ENCODE peak calls at places on chromosomes 6 and 20, in seven cellular contexts. One of them, this sample, is unnamed.

GRCh38 chr6:42176981-42177380 is 3.8 kb downstream of the GUCA1A start:
- DNase-seq in lower lobe of right lung: no peak
- DNase-seq in neural progenitor cell: no peak
- DNase-seq in pancreas: no peak
- DNase-seq in CD4-positive, CD25-positive, alpha-beta regulatory T cell: no peak
- DNase-seq in ascending aorta: no peak
- DNase-seq in adrenal gland: no peak
- DNase-seq in this sample: no peak

GRCh38 chr6:92495246-92495645 is 924.1 kb downstream of the EPHA7 start:
- DNase-seq in lower lobe of right lung: no peak
- DNase-seq in neural progenitor cell: no peak
- DNase-seq in pancreas: no peak
- DNase-seq in CD4-positive, CD25-positive, alpha-beta regulatory T cell: no peak
- DNase-seq in ascending aorta: no peak
- DNase-seq in adrenal gland: no peak
- DNase-seq in this sample: no peak

GRCh38 chr20:5002077-5002413 is 735 bp upstream of the SLC23A2 start:
- DNase-seq in lower lobe of right lung: no peak
- DNase-seq in neural progenitor cell: peak
- DNase-seq in pancreas: no peak
- DNase-seq in CD4-positive, CD25-positive, alpha-beta regulatory T cell: no peak
- DNase-seq in ascending aorta: no peak
- DNase-seq in adrenal gland: no peak
- DNase-seq in this sample: no peak

GRCh38 chr6:21327326-21328140 is 266.0 kb upstream of the SOX4 start:
- DNase-seq in lower lobe of right lung: no peak
- DNase-seq in neural progenitor cell: peak
- DNase-seq in pancreas: no peak
- DNase-seq in CD4-positive, CD25-positive, alpha-beta regulatory T cell: no peak
- DNase-seq in ascending aorta: no peak
- DNase-seq in adrenal gland: no peak
- DNase-seq in this sample: no peak

GRCh38 chr6:125944434-125944816 is 12.1 kb upstream of the HINT3 start:
- DNase-seq in lower lobe of right lung: peak
- DNase-seq in neural progenitor cell: no peak
- DNase-seq in pancreas: peak
- DNase-seq in CD4-positive, CD25-positive, alpha-beta regulatory T cell: no peak
- DNase-seq in ascending aorta: no peak
- DNase-seq in adrenal gland: peak
- DNase-seq in this sample: no peak

GRCh38 chr20:9301129-9302072 is 213.0 kb upstream of the LAMP5 start:
- DNase-seq in lower lobe of right lung: no peak
- DNase-seq in neural progenitor cell: peak
- DNase-seq in pancreas: no peak
- DNase-seq in CD4-positive, CD25-positive, alpha-beta regulatory T cell: no peak
- DNase-seq in ascending aorta: no peak
- DNase-seq in adrenal gland: no peak
- DNase-seq in this sample: no peak

GRCh38 chr20:8018928-8019177 is 708 bp downstream of the TMX4 start:
- DNase-seq in lower lobe of right lung: no peak
- DNase-seq in neural progenitor cell: no peak
- DNase-seq in pancreas: no peak
- DNase-seq in CD4-positive, CD25-positive, alpha-beta regulatory T cell: no peak
- DNase-seq in ascending aorta: no peak
- DNase-seq in adrenal gland: peak
- DNase-seq in this sample: no peak

GRCh38 chr6:157235600-157236039 is 87.7 kb downstream of the TMEM242 start:
- DNase-seq in lower lobe of right lung: no peak
- DNase-seq in neural progenitor cell: peak
- DNase-seq in pancreas: peak
- DNase-seq in CD4-positive, CD25-positive, alpha-beta regulatory T cell: peak
- DNase-seq in ascending aorta: peak
- DNase-seq in adrenal gland: peak
- DNase-seq in this sample: no peak

GRCh38 chr6:77457720-77458349 is 5.5 kb downstream of the HTR1B start:
- DNase-seq in lower lobe of right lung: peak
- DNase-seq in neural progenitor cell: peak
- DNase-seq in pancreas: peak
- DNase-seq in CD4-positive, CD25-positive, alpha-beta regulatory T cell: no peak
- DNase-seq in ascending aorta: no peak
- DNase-seq in adrenal gland: peak
- DNase-seq in this sample: peak

GRCh38 chr6:27668442-27669275 is 195.8 kb upstream of the ZNF184 start:
- DNase-seq in lower lobe of right lung: no peak
- DNase-seq in neural progenitor cell: peak
- DNase-seq in pancreas: peak
- DNase-seq in CD4-positive, CD25-positive, alpha-beta regulatory T cell: no peak
- DNase-seq in ascending aorta: no peak
- DNase-seq in adrenal gland: no peak
- DNase-seq in this sample: no peak

GRCh38 chr20:50335105-50335504 is 144.5 kb downstream of the CEBPB start:
- DNase-seq in lower lobe of right lung: no peak
- DNase-seq in neural progenitor cell: peak
- DNase-seq in pancreas: no peak
- DNase-seq in CD4-positive, CD25-positive, alpha-beta regulatory T cell: no peak
- DNase-seq in ascending aorta: no peak
- DNase-seq in adrenal gland: no peak
- DNase-seq in this sample: no peak

GRCh38 chr6:162849269-162849668 is 121.5 kb downstream of the PACRG start:
- DNase-seq in lower lobe of right lung: no peak
- DNase-seq in neural progenitor cell: no peak
- DNase-seq in pancreas: no peak
- DNase-seq in CD4-positive, CD25-positive, alpha-beta regulatory T cell: no peak
- DNase-seq in ascending aorta: no peak
- DNase-seq in adrenal gland: no peak
- DNase-seq in this sample: no peak

GRCh38 chr6:15893556-15894253 is 230.9 kb upstream of the DTNBP1 start:
- DNase-seq in lower lobe of right lung: no peak
- DNase-seq in neural progenitor cell: peak
- DNase-seq in pancreas: no peak
- DNase-seq in CD4-positive, CD25-positive, alpha-beta regulatory T cell: no peak
- DNase-seq in ascending aorta: no peak
- DNase-seq in adrenal gland: no peak
- DNase-seq in this sample: peak

GRCh38 chr6:157407637-157408036 is 26.6 kb downstream of the ZDHHC14 start:
- DNase-seq in lower lobe of right lung: no peak
- DNase-seq in neural progenitor cell: no peak
- DNase-seq in pancreas: no peak
- DNase-seq in CD4-positive, CD25-positive, alpha-beta regulatory T cell: no peak
- DNase-seq in ascending aorta: no peak
- DNase-seq in adrenal gland: no peak
- DNase-seq in this sample: no peak

GRCh38 chr6:73515204-73516101 is 5.4 kb downstream of the EEF1A1 start:
- DNase-seq in lower lobe of right lung: no peak
- DNase-seq in neural progenitor cell: peak
- DNase-seq in pancreas: no peak
- DNase-seq in CD4-positive, CD25-positive, alpha-beta regulatory T cell: peak
- DNase-seq in ascending aorta: no peak
- DNase-seq in adrenal gland: peak
- DNase-seq in this sample: peak

GRCh38 chr20:33475381-33476160 is 14.3 kb upstream of the CBFA2T2 start:
- DNase-seq in lower lobe of right lung: no peak
- DNase-seq in neural progenitor cell: peak
- DNase-seq in pancreas: no peak
- DNase-seq in CD4-positive, CD25-positive, alpha-beta regulatory T cell: no peak
- DNase-seq in ascending aorta: no peak
- DNase-seq in adrenal gland: no peak
- DNase-seq in this sample: no peak

GRCh38 chr20:12963456-12963855 is 45.3 kb upstream of the SPTLC3 start:
- DNase-seq in lower lobe of right lung: no peak
- DNase-seq in neural progenitor cell: no peak
- DNase-seq in pancreas: no peak
- DNase-seq in CD4-positive, CD25-positive, alpha-beta regulatory T cell: no peak
- DNase-seq in ascending aorta: no peak
- DNase-seq in adrenal gland: no peak
- DNase-seq in this sample: no peak

DNA sequence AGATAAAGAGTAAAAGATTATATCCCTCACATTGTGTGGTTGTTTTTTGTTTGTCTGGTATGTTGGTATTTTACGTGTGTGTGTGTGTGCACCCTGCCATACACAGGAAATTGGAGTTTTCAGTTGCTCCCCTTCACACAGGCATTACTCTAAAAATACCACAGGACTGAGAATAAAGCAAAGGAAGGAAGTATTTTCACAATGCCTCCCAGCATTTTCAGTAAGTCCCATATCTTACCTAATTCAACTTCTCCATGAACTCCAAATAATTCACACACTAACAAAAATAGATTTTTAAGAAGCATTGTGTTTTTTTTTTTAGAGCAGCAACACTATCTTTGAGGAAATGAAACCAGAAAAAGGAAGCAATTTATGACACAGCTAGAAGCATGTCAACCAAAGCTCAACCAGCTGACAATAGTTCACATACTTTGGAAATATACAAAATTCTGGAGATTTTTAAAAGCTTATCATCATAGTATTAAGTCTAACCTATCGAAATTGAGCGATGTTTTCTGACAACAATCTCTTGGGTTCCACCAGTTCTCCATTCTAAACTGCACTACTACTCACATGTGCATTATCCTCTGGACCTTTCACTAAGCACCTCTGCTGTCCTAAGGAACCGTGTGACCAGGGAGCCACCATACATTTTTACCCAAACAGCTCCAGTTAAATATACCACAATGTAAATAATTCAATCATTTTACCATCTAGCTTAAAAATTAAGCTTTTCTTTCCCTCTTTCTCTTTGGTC is 2.1 kb downstream of the UBE2J1 start:
- DNase-seq in lower lobe of right lung: no peak
- DNase-seq in neural progenitor cell: no peak
- DNase-seq in pancreas: no peak
- DNase-seq in CD4-positive, CD25-positive, alpha-beta regulatory T cell: no peak
- DNase-seq in ascending aorta: no peak
- DNase-seq in adrenal gland: no peak
- DNase-seq in this sample: peak
- H3K4me3 ChIP-seq in lower lobe of right lung: peak
- H3K4me3 ChIP-seq in neural progenitor cell: no peak
- H3K4me3 ChIP-seq in pancreas: peak
- H3K4me3 ChIP-seq in CD4-positive, CD25-positive, alpha-beta regulatory T cell: peak
- H3K4me3 ChIP-seq in ascending aorta: peak
- H3K4me3 ChIP-seq in adrenal gland: peak
- H3K4me3 ChIP-seq in this sample: peak

GRCh38 chr6:144327081-144327480 is 41.9 kb downstream of the UTRN start:
- DNase-seq in lower lobe of right lung: no peak
- DNase-seq in neural progenitor cell: no peak
- DNase-seq in pancreas: no peak
- DNase-seq in CD4-positive, CD25-positive, alpha-beta regulatory T cell: no peak
- DNase-seq in ascending aorta: no peak
- DNase-seq in adrenal gland: no peak
- DNase-seq in this sample: no peak

GRCh38 chr6:144332177-144332576 is 47.0 kb downstream of the UTRN start:
- DNase-seq in lower lobe of right lung: no peak
- DNase-seq in neural progenitor cell: no peak
- DNase-seq in pancreas: no peak
- DNase-seq in CD4-positive, CD25-positive, alpha-beta regulatory T cell: no peak
- DNase-seq in ascending aorta: no peak
- DNase-seq in adrenal gland: no peak
- DNase-seq in this sample: no peak

GRCh38 chr6:144330017-144330416 is 44.9 kb downstream of the UTRN start:
- DNase-seq in lower lobe of right lung: no peak
- DNase-seq in neural progenitor cell: no peak
- DNase-seq in pancreas: no peak
- DNase-seq in CD4-positive, CD25-positive, alpha-beta regulatory T cell: no peak
- DNase-seq in ascending aorta: no peak
- DNase-seq in adrenal gland: no peak
- DNase-seq in this sample: no peak

GRCh38 chr6:144331610-144332009 is 46.5 kb downstream of the UTRN start:
- DNase-seq in lower lobe of right lung: no peak
- DNase-seq in neural progenitor cell: no peak
- DNase-seq in pancreas: no peak
- DNase-seq in CD4-positive, CD25-positive, alpha-beta regulatory T cell: no peak
- DNase-seq in ascending aorta: no peak
- DNase-seq in adrenal gland: no peak
- DNase-seq in this sample: no peak

GRCh38 chr6:144330588-144330987 is 45.5 kb downstream of the UTRN start:
- DNase-seq in lower lobe of right lung: peak
- DNase-seq in neural progenitor cell: peak
- DNase-seq in pancreas: peak
- DNase-seq in CD4-positive, CD25-positive, alpha-beta regulatory T cell: no peak
- DNase-seq in ascending aorta: no peak
- DNase-seq in adrenal gland: no peak
- DNase-seq in this sample: no peak
- H3K4me3 ChIP-seq in lower lobe of right lung: peak
- H3K4me3 ChIP-seq in neural progenitor cell: no peak
- H3K4me3 ChIP-seq in pancreas: peak
- H3K4me3 ChIP-seq in CD4-positive, CD25-positive, alpha-beta regulatory T cell: no peak
- H3K4me3 ChIP-seq in ascending aorta: no peak
- H3K4me3 ChIP-seq in adrenal gland: no peak
- H3K4me3 ChIP-seq in this sample: no peak

GRCh38 chr6:109453156-109453555 is 2.4 kb downstream of the MICAL1 start:
- DNase-seq in lower lobe of right lung: no peak
- DNase-seq in neural progenitor cell: no peak
- DNase-seq in pancreas: no peak
- DNase-seq in CD4-positive, CD25-positive, alpha-beta regulatory T cell: no peak
- DNase-seq in ascending aorta: no peak
- DNase-seq in adrenal gland: no peak
- DNase-seq in this sample: no peak

GRCh38 chr6:109450801-109451200 is 4.8 kb downstream of the MICAL1 start:
- DNase-seq in lower lobe of right lung: no peak
- DNase-seq in neural progenitor cell: no peak
- DNase-seq in pancreas: no peak
- DNase-seq in CD4-positive, CD25-positive, alpha-beta regulatory T cell: no peak
- DNase-seq in ascending aorta: no peak
- DNase-seq in adrenal gland: no peak
- DNase-seq in this sample: no peak

GRCh38 chr6:109451376-109451775 is 4.2 kb downstream of the MICAL1 start:
- DNase-seq in lower lobe of right lung: no peak
- DNase-seq in neural progenitor cell: no peak
- DNase-seq in pancreas: no peak
- DNase-seq in CD4-positive, CD25-positive, alpha-beta regulatory T cell: no peak
- DNase-seq in ascending aorta: no peak
- DNase-seq in adrenal gland: no peak
- DNase-seq in this sample: no peak

GRCh38 chr6:109453594-109454482 is 1.7 kb downstream of the MICAL1 start:
- DNase-seq in lower lobe of right lung: no peak
- DNase-seq in neural progenitor cell: no peak
- DNase-seq in pancreas: no peak
- DNase-seq in CD4-positive, CD25-positive, alpha-beta regulatory T cell: no peak
- DNase-seq in ascending aorta: no peak
- DNase-seq in adrenal gland: no peak
- DNase-seq in this sample: no peak

DNA sequence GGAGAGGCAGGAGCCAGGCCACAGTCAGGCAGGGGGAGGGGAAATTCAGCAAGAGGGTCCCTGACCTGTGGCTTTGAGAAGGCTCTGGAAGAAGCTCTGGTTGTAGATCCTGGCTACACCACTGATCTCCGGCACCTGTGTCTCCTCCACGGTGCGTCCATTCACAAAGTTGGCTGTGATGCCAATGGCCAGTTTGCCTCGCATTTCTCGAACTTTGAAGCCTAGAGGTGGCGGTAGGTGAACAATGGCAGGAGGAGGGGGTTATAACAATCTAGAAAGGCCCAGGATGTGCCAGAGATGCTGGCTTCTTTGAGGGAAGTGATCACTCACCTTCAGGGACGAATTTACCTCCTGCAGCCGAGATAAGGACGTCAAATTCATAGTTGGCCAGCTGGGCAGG is 3.4 kb downstream of the MICAL1 start:
- DNase-seq in lower lobe of right lung: no peak
- DNase-seq in neural progenitor cell: no peak
- DNase-seq in pancreas: no peak
- DNase-seq in CD4-positive, CD25-positive, alpha-beta regulatory T cell: no peak
- DNase-seq in ascending aorta: no peak
- DNase-seq in adrenal gland: no peak
- DNase-seq in this sample: no peak
- H3K4me3 ChIP-seq in lower lobe of right lung: no peak
- H3K4me3 ChIP-seq in neural progenitor cell: no peak
- H3K4me3 ChIP-seq in pancreas: no peak
- H3K4me3 ChIP-seq in CD4-positive, CD25-positive, alpha-beta regulatory T cell: no peak
- H3K4me3 ChIP-seq in ascending aorta: no peak
- H3K4me3 ChIP-seq in adrenal gland: no peak
- H3K4me3 ChIP-seq in this sample: no peak

GRCh38 chr6:35665573-35665972 is 23.1 kb downstream of the FKBP5 start:
- DNase-seq in lower lobe of right lung: no peak
- DNase-seq in neural progenitor cell: no peak
- DNase-seq in pancreas: no peak
- DNase-seq in CD4-positive, CD25-positive, alpha-beta regulatory T cell: no peak
- DNase-seq in ascending aorta: no peak
- DNase-seq in adrenal gland: no peak
- DNase-seq in this sample: no peak
- H3K4me3 ChIP-seq in lower lobe of right lung: no peak
- H3K4me3 ChIP-seq in neural progenitor cell: no peak
- H3K4me3 ChIP-seq in pancreas: no peak
- H3K4me3 ChIP-seq in CD4-positive, CD25-positive, alpha-beta regulatory T cell: peak
- H3K4me3 ChIP-seq in ascending aorta: no peak
- H3K4me3 ChIP-seq in adrenal gland: no peak
- H3K4me3 ChIP-seq in this sample: no peak